ENCODE peak calls at places on chromosomes 12 and 14, in nine cellular contexts. Y, M, V, B, L, I, A, U and O are unnamed samples.

GRCh38 chr12:104204690-104205480 is 10.7 kb upstream of the TXNRD1 start:
- DNase-seq in L (no peak), V (no peak), M (no peak), Y (no peak), I (no peak), U (no peak), A (no peak), B (no peak), O (no peak)

GRCh38 chr12:104494816-104495158 is 38.0 kb downstream of the CHST11 start:
- DNase-seq in B (no peak), L (no peak), Y (no peak), I (no peak), M (peak), V (no peak), U (peak), A (no peak), O (no peak)

GRCh38 chr14:104295681-104296387 is 157.4 kb downstream of the KIF26A start:
- DNase-seq in V (no peak), L (peak), A (no peak), I (peak), U (no peak), Y (no peak), B (peak), M (no peak), O (no peak)

GRCh38 chr14:53925201-53925766 is 31.3 kb downstream of the BMP4 start:
- DNase-seq in M (no peak), V (no peak), B (no peak), A (no peak), I (no peak), Y (no peak), U (no peak), L (no peak), O (no peak)

GRCh38 chr12:109383240-109383639 is 35.5 kb downstream of the MYO1H start:
- DNase-seq in A (no peak), Y (no peak), I (no peak), M (no peak), V (no peak), B (no peak), U (no peak), L (no peak), O (no peak)

GRCh38 chr14:22980672-22981089 is 1.7 kb downstream of the AJUBA start:
- DNase-seq in A (peak), L (peak), I (no peak), Y (no peak), B (peak), U (peak), M (no peak), V (no peak), O (no peak)

GRCh38 chr12:45583011-45583657 is 146.4 kb upstream of the ARID2 start:
- DNase-seq in U (peak), Y (no peak), M (no peak), A (peak), B (no peak), I (no peak), L (no peak), V (no peak), O (no peak)

GRCh38 chr14:92670967-92671366 is 77.5 kb downstream of the LGMN start:
- DNase-seq in M (no peak), A (peak), I (no peak), U (peak), V (no peak), Y (no peak), B (no peak), L (no peak), O (no peak)

GRCh38 chr12:18750087-18750486 is 12.2 kb downstream of the CAPZA3 start:
- DNase-seq in L (no peak), U (peak), M (no peak), A (peak), V (no peak), B (no peak), I (no peak), Y (no peak), O (no peak)

GRCh38 chr12:12397184-12397583 is 40.3 kb downstream of the BORCS5 start:
- DNase-seq in V (no peak), M (no peak), B (no peak), Y (no peak), L (no peak), U (no peak), A (no peak), I (no peak), O (no peak)

GRCh38 chr12:49990269-49990668 is 17.5 kb downstream of the AQP6 start:
- DNase-seq in V (no peak), L (no peak), A (peak), U (peak), B (no peak), I (no peak), Y (no peak), M (no peak), O (no peak)

GRCh38 chr12:68565391-68565903 is 45.3 kb upstream of the RAP1B start:
- DNase-seq in Y (no peak), I (no peak), V (peak), A (peak), U (peak), L (no peak), M (no peak), B (no peak), O (no peak)

GRCh38 chr12:93408813-93409212 is 31.1 kb downstream of the NUDT4 start:
- DNase-seq in Y (no peak), L (no peak), B (no peak), V (no peak), A (no peak), U (no peak), I (no peak), M (no peak), O (no peak)

GRCh38 chr14:24232645-24233537 is at the start of gene GMPR2:
- DNase-seq in U (no peak), M (no peak), I (no peak), A (no peak), V (no peak), Y (no peak), L (no peak), B (no peak), O (no peak)

GRCh38 chr12:26723379-26724308 is 109.3 kb downstream of the ITPR2 start:
- DNase-seq in M (peak), B (no peak), V (peak), U (peak), Y (no peak), I (no peak), L (no peak), A (peak), O (no peak)

GRCh38 chr14:103118019-103118662 is 5.1 kb upstream of the TNFAIP2 start:
- DNase-seq in U (peak), I (no peak), M (no peak), L (peak), A (peak), V (peak), Y (no peak), B (no peak), O (no peak)

GRCh38 chr14:66078031-66078430 is 408.1 kb upstream of the CCDC196 start:
- DNase-seq in U (no peak), B (no peak), M (no peak), L (no peak), V (peak), Y (no peak), I (no peak), A (no peak), O (no peak)

GRCh38 chr12:2414810-2415567 is 362.2 kb downstream of the CACNA1C start:
- DNase-seq in L (no peak), Y (no peak), A (no peak), V (no peak), U (peak), I (no peak), B (no peak), M (no peak), O (no peak)

GRCh38 chr14:99100871-99101270 is 171.1 kb downstream of the BCL11B start:
- DNase-seq in B (no peak), U (no peak), A (no peak), M (no peak), Y (no peak), I (no peak), V (no peak), L (no peak), O (no peak)

GRCh38 chr12:56469007-56469930 is 891 bp downstream of the SPRYD4 start:
- DNase-seq in V (no peak), B (no peak), I (no peak), A (no peak), Y (no peak), U (no peak), M (peak), L (no peak), O (no peak)

GRCh38 chr14:67395876-67396189 is 16.1 kb downstream of the PLEK2 start:
- DNase-seq in V (peak), A (no peak), B (no peak), M (no peak), U (peak), Y (no peak), I (no peak), L (no peak), O (no peak)

GRCh38 chr14:39219075-39219499 is 14.6 kb upstream of the MIA2 start:
- DNase-seq in U (peak), M (peak), B (no peak), Y (no peak), A (peak), I (no peak), L (no peak), V (peak), O (no peak)

GRCh38 chr12:26434299-26434915 is 239.0 kb downstream of the SSPN start:
- DNase-seq in L (no peak), I (peak), M (peak), U (peak), V (peak), A (peak), Y (no peak), B (no peak), O (no peak)

GRCh38 chr14:104634886-104635570 is 30.5 kb upstream of the TMEM179 start:
- DNase-seq in V (no peak), M (no peak), B (peak), I (no peak), U (no peak), Y (no peak), L (no peak), A (no peak), O (no peak)

GRCh38 chr12:76871751-76872150 is 7.1 kb downstream of the CSRP2 start:
- DNase-seq in U (no peak), I (no peak), M (no peak), B (no peak), L (no peak), A (no peak), V (no peak), Y (no peak), O (no peak)

GRCh38 chr14:92680781-92681650 is 67.4 kb downstream of the LGMN start:
- DNase-seq in A (peak), U (peak), M (peak), V (peak), B (peak), L (peak), Y (peak), I (peak), O (peak)

GRCh38 chr12:21710944-21711343 is 53.3 kb upstream of the LDHB start:
- DNase-seq in B (no peak), A (no peak), I (no peak), Y (no peak), U (peak), V (no peak), M (peak), L (no peak), O (no peak)

GRCh38 chr12:124740691-124741137 is 123.0 kb downstream of the SCARB1 start:
- DNase-seq in B (no peak), I (peak), Y (no peak), M (no peak), L (no peak), V (peak), A (peak), U (peak), O (no peak)

GRCh38 chr12:30622509-30622908 is 73.2 kb downstream of the IPO8 start:
- DNase-seq in B (no peak), I (no peak), L (no peak), Y (no peak), V (no peak), A (peak), M (no peak), U (peak), O (no peak)

GRCh38 chr14:60381909-60382308 is 104.0 kb downstream of the C14orf39 start:
- DNase-seq in V (no peak), M (no peak), B (no peak), A (no peak), L (no peak), U (no peak), Y (no peak), I (no peak), O (no peak)

DNA sequence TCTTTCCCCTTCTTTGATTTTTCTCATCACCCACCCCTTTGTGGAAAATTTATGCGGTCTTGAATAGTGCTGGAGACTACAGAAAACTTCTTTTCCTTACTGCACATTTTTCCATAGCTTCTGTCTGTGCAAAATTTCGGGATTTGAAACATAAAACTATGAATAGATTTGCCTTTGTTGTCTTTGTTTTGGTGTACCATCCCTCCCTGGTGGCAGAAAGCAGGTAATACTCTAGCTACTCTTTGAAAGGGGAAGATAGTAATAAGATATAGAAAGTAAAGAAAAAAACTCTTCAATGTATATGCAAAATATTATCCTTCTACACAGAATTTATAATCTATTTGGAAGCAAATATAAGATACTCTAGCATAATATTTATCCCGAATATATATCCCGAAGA is 79.1 kb upstream of the LMO3 start:
- DNase-seq in M (no peak), L (no peak), Y (no peak), A (peak), U (peak), V (no peak), I (no peak), B (no peak), O (no peak)
- TF ChIP-seq CTCF in M (peak), L (no peak), Y (no peak), A (peak), U (peak), V (no peak), I (no peak), B (no peak), O (peak)

GRCh38 chr12:89649139-89649538 is 59.5 kb downstream of the ATP2B1 start:
- DNase-seq in M (no peak), V (no peak), A (no peak), Y (no peak), I (no peak), U (no peak), L (no peak), B (no peak), O (no peak)
- TF ChIP-seq CTCF in M (no peak), V (no peak), A (no peak), Y (no peak), I (no peak), U (no peak), L (no peak), B (no peak), O (no peak)

GRCh38 chr12:101209319-101210302 is at the start of gene SLC5A8:
- DNase-seq in V (no peak), B (no peak), L (no peak), A (no peak), I (peak), U (no peak), M (no peak), Y (no peak), O (no peak)

GRCh38 chr12:101204598-101205304 is 5.3 kb downstream of the SLC5A8 start:
- DNase-seq in V (no peak), U (no peak), I (no peak), A (no peak), L (no peak), M (no peak), B (no peak), Y (no peak), O (no peak)

DNA sequence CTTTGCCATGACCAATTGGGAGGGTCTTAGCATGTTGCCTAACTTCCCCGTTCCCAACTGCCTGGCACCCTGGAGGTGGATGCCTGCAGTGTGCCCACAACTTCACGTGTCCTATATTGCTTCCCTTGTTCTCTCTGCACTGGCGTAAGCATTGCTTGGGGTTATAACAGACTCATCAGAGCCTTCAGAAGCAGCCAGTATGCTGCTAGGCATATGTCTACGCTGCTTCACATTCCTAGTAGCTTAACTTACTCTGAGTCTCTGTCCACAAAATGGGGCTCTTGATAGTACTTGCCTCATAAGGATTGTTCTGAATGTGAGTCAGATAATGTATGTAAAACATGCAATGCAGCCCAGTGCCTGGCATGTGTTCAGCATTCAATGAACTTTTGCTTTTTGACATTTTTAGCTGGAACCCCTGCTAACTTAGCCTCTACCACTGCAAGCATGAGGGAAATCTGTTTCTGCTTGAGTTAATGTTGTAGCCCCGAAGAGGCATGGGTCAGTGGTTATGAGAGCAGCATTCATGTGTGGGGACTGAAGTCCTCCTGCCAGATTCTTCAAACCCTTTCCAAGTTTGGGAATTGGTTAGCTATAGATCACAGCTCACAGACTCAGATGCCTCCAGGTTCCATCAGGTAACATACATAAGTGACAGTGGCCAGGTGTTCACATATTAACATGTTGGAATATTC is 2.8 kb downstream of the SLC5A8 start:
- DNase-seq in M (no peak), A (no peak), I (no peak), L (no peak), Y (no peak), B (no peak), V (no peak), U (no peak), O (no peak)
- TF ChIP-seq CTCF in M (no peak), A (no peak), I (no peak), L (no peak), Y (no peak), B (no peak), V (no peak), U (no peak), O (no peak)

DNA sequence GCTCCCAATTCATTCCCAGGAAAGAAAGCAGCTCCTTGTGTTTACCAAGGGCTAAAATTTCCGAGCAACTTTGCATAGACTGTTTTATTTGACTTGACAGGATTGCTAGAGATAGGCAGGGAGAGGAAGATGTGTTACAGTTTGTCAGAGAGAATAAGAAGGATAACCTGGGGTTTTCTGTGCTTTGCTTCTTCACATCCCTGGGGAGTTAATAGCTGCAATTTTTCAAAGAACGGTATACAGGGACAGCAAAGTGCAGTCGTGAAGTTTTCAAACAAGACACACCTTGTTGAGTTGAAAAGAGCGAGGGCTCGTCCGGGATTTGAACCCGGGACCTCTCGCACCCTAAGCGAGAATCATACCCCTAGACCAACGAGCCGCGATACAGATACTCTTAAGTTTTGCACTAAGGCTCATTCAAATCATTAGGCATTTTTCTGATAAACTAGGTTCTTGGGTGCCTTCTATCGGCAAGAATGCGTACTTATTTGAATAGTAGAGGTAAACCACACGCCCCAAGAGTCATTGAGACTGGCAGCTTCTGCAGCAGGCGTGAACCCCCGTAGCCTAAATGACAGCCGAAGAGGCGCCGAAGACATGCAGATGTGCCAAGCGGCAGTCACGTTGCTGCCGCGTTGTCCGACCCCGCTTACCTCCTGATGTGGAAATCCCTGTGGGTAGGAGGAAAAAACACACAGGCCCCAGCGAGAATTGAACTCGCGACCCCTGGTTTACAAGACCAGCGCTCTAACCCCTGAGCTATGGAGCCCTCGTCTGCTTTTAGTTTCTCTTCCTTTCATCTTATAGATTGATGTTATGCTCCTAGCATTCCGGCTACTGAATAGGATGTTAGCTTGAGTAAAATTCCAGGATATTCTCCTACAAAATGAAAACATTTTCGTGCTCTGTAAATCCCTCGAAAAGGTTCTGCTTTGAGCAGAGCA is 22.2 kb upstream of the RNASE12 start:
- DNase-seq in U (peak), Y (peak), M (peak), L (peak), V (peak), B (peak), I (peak), A (peak), O (peak)
- TF ChIP-seq CTCF in U (peak), Y (peak), M (peak), L (peak), V (peak), B (no peak), I (peak), A (peak), O (peak)

DNA sequence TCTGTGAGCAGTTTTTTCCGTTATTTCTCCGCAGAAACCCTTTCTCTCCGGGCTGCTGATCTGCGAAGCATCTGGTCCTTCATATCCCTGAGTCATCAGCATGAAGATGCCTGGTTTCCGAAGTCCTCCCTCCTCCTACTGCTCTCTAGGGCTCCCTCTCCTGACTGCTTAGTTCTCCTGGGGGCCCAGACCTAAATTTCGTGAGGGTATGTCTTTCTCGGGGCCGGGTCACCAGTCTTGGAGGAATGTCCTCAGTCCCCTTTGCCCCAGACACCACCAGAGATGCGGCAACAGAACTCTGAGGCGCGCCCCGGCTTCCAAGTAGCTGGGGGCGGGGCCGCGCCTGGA is 622 bp upstream of the BICDL1 start:
- DNase-seq in B (no peak), A (peak), L (no peak), I (no peak), M (no peak), V (peak), U (peak), Y (no peak), O (no peak)
- TF ChIP-seq CTCF in B (no peak), A (peak), L (peak), I (peak), M (peak), V (no peak), U (peak), Y (no peak), O (peak)

DNA sequence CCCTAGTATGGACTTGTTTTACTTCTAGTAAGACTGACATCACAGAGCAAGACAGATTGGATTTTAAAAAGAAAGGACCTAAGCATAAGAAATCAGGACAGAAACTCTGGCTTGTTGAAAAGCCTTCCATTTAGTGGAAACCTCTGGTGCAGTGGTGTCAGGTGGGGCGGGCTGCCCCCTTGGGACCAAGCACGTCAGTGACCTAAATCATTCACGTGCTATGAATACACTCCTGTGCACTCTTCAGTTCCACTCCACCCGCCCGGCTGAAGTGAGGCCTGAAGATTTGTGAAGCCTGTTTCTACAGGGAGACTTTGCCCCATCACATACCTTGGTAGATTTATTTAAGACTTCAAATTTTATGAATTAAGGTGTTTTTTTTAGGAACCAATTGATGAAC is 58.2 kb upstream of the STRN3 start:
- DNase-seq in B (peak), Y (no peak), A (no peak), U (no peak), I (no peak), M (no peak), L (no peak), V (no peak), O (no peak)
- TF ChIP-seq CTCF in B (no peak), Y (no peak), A (no peak), U (no peak), I (no peak), M (no peak), L (no peak), V (no peak), O (no peak)

GRCh38 chr12:132075026-132075713 is 68.9 kb downstream of the DDX51 start:
- DNase-seq in A (no peak), V (no peak), Y (no peak), I (no peak), L (no peak), U (peak), B (peak), M (no peak), O (no peak)
- TF ChIP-seq CTCF in A (peak), V (peak), Y (no peak), I (no peak), L (no peak), U (peak), B (no peak), M (no peak), O (peak)